ENCODE peak calls at places on chromosomes 16 and 17, in four cellular contexts. U is posterior vena cava, J is EH, R is HFFc6. L is an unnamed sample.
A peak's percentile ranks its signal among the peaks of the same experiment; 100 is the strongest.

GRCh38 chr17:65092262-65092661 is 35.7 kb upstream of the GNA13 start:
- DNase-seq in U (no peak), J (peak; percentile 52), R (peak; percentile 79), L (no peak)

GRCh38 chr17:42135664-42136653 is 13.4 kb downstream of the HSPB9 start:
- DNase-seq in U (no peak), J (peak; percentile 77), R (peak; percentile 57), L (peak; percentile 52)

GRCh38 chr16:51524555-51525373 is 373.7 kb upstream of the SALL1 start:
- DNase-seq in U (no peak), J (peak; percentile 74), R (peak; percentile 53), L (no peak)

GRCh38 chr17:30969989-30970680 is 704 bp upstream of the RNF135 start:
- DNase-seq in U (peak; percentile 78), J (no peak), R (peak; percentile 23), L (no peak)

GRCh38 chr17:1123397-1124237 is 56.2 kb downstream of the ABR start:
- DNase-seq in U (no peak), J (no peak), R (no peak), L (no peak)

GRCh38 chr17:49822829-49823228 is 25.0 kb downstream of the TAC4 start:
- DNase-seq in U (peak; percentile 85), J (no peak), R (no peak), L (no peak)

GRCh38 chr17:60554377-60554788 is 28.3 kb upstream of the APPBP2 start:
- DNase-seq in U (no peak), J (peak; percentile 92), R (peak; percentile 86), L (no peak)

GRCh38 chr16:69187891-69188451 is 1.0 kb downstream of the SNTB2 start:
- DNase-seq in U (peak; percentile 86), J (peak; percentile 53), R (peak; percentile 24), L (peak; percentile 36)

GRCh38 chr17:78000351-78000750 is 41.8 kb downstream of the TNRC6C start:
- DNase-seq in U (no peak), J (peak; percentile 87), R (peak; percentile 35), L (peak; percentile 11)

GRCh38 chr17:16297367-16298139 is 55.7 kb downstream of the CENPV start:
- DNase-seq in U (no peak), J (no peak), R (no peak), L (no peak)

GRCh38 chr17:351875-352420 is 659 bp downstream of the RPH3AL start:
- DNase-seq in U (no peak), J (no peak), R (no peak), L (no peak)

GRCh38 chr17:75078097-75079022 is 9.4 kb upstream of the SLC16A5 start:
- DNase-seq in U (no peak), J (peak; percentile 91), R (peak; percentile 80), L (peak; percentile 88)

GRCh38 chr17:13594310-13594709 is 7.4 kb downstream of the HS3ST3A1 start:
- DNase-seq in U (no peak), J (peak; percentile 33), R (no peak), L (no peak)

GRCh38 chr16:22924492-22924891 is 110.5 kb downstream of the HS3ST2 start:
- DNase-seq in U (no peak), J (no peak), R (no peak), L (no peak)

GRCh38 chr17:39653662-39654331 is 11.4 kb upstream of the TCAP start:
- DNase-seq in U (peak; percentile 89), J (peak; percentile 54), R (peak; percentile 19), L (peak; percentile 79)

GRCh38 chr17:74922694-74923537 is at the start of gene USH1G:
- DNase-seq in U (no peak), J (peak; percentile 20), R (no peak), L (peak; percentile 93)

GRCh38 chr17:28053725-28054124 is 11.2 kb downstream of the NLK start:
- DNase-seq in U (no peak), J (no peak), R (no peak), L (no peak)

GRCh38 chr16:21264226-21265036 is 13.7 kb downstream of the CRYM start:
- DNase-seq in U (no peak), J (peak; percentile 24), R (no peak), L (no peak)

GRCh38 chr16:15493416-15494181 is 59.2 kb downstream of the BMERB1 start:
- DNase-seq in U (no peak), J (peak; percentile 90), R (peak; percentile 66), L (no peak)

GRCh38 chr17:82907797-82908261 is 68.0 kb upstream of the ZNF750 start:
- DNase-seq in U (no peak), J (no peak), R (no peak), L (no peak)

GRCh38 chr17:64247836-64248235 is 15.2 kb downstream of the TEX2 start:
- DNase-seq in U (no peak), J (no peak), R (no peak), L (no peak)

GRCh38 chr17:31089461-31089860 is 5.3 kb upstream of the NF1 start:
- DNase-seq in U (no peak), J (no peak), R (no peak), L (no peak)

GRCh38 chr17:76700627-76701470 is 9.9 kb downstream of the MXRA7 start:
- DNase-seq in U (peak; percentile 88), J (peak; percentile 91), R (peak; percentile 81), L (peak; percentile 71)

GRCh38 chr17:34398990-34399389 is 36.0 kb upstream of the CCL1 start:
- DNase-seq in U (no peak), J (no peak), R (no peak), L (no peak)

GRCh38 chr17:67178555-67178954 is 66.4 kb downstream of the HELZ start:
- DNase-seq in U (no peak), J (no peak), R (no peak), L (no peak)

GRCh38 chr17:50758989-50759544 is 8.3 kb downstream of the ANKRD40CL start:
- DNase-seq in U (no peak), J (no peak), R (no peak), L (no peak)

GRCh38 chr16:27214084-27214961 is 11.0 kb downstream of the KDM8 start:
- DNase-seq in U (no peak), J (no peak), R (no peak), L (no peak)

GRCh38 chr17:33335491-33336173 is 42.5 kb upstream of the ASIC2 start:
- DNase-seq in U (no peak), J (no peak), R (no peak), L (no peak)

GRCh38 chr17:82489117-82489516 is 30.4 kb upstream of the FOXK2 start:
- DNase-seq in U (peak; percentile 91), J (peak; percentile 79), R (peak; percentile 53), L (no peak)

GRCh38 chr17:55612691-55613141 is 101.5 kb upstream of the SMIM36 start:
- DNase-seq in U (no peak), J (no peak), R (no peak), L (no peak)

GRCh38 chr17:63832014-63832413 is 4.6 kb upstream of the FTSJ3 start:
- DNase-seq in U (no peak), J (no peak), R (no peak), L (no peak)

GRCh38 chr17:65023791-65024190 is 32.7 kb downstream of the GNA13 start:
- DNase-seq in U (no peak), J (no peak), R (no peak), L (no peak)

GRCh38 chr16:22625948-22626347 is 115.3 kb downstream of the NPIPB5 start:
- DNase-seq in U (no peak), J (no peak), R (peak; percentile 48), L (no peak)

L was measured in HTR-8/SVneo.